ENCODE peak calls at places on chromosomes 3 and 15, in ten cellular contexts. P is activated B cell treated with CpG ODN at 0.5 μM for 24 hours, I is neural crest cell, A is GM06990, U is H9, M is Calu3, Z is heart right ventricle, H is endodermal cell, C is mammary epithelial cell, K is RWPE2. B is an unnamed sample.

GRCh38 chr15:101657171-101657570 is 5.0 kb upstream of the TM2D3 start:
- DNase-seq in P (no peak), I (no peak), A (no peak), U (no peak), M (no peak), Z (no peak), H (no peak), C (no peak), K (no peak), B (no peak)

GRCh38 chr15:41585140-41586047 is 26.4 kb downstream of the TYRO3 start:
- DNase-seq in P (peak; percentile 29), I (peak; percentile 47), A (no peak), U (peak; percentile 53), M (peak; percentile 24), Z (peak; percentile 27), H (peak; percentile 81), C (peak; percentile 55), K (no peak), B (no peak)

GRCh38 chr15:92821491-92822116 is 78.5 kb upstream of the CHD2 start:
- DNase-seq in P (no peak), I (no peak), A (no peak), U (no peak), M (no peak), Z (no peak), H (no peak), C (peak; percentile 75), K (no peak), B (no peak)

GRCh38 chr15:69031013-69032001 is 16.8 kb downstream of the NOX5 start:
- DNase-seq in P (no peak), I (peak; percentile 34), A (peak; percentile 20), U (peak; percentile 86), M (peak; percentile 66), Z (peak; percentile 19), H (peak; percentile 92), C (no peak), K (no peak), B (no peak)

GRCh38 chr15:30904812-30905211 is 1.1 kb downstream of the FAN1 start:
- DNase-seq in P (no peak), I (no peak), A (no peak), U (no peak), M (no peak), Z (no peak), H (no peak), C (no peak), K (no peak), B (no peak)

GRCh38 chr3:158050461-158050860 is 55.8 kb downstream of the SHOX2 start:
- DNase-seq in P (no peak), I (no peak), A (no peak), U (no peak), M (no peak), Z (no peak), H (no peak), C (no peak), K (no peak), B (no peak)

GRCh38 chr3:36175916-36176461 is 204.3 kb upstream of the STAC start:
- DNase-seq in P (no peak), I (no peak), A (no peak), U (no peak), M (no peak), Z (no peak), H (peak; percentile 63), C (no peak), K (no peak), B (no peak)

GRCh38 chr3:109731639-109732473 is 394.5 kb upstream of the DPPA4 start:
- DNase-seq in P (no peak), I (peak; percentile 55), A (peak; percentile 0), U (no peak), M (peak; percentile 63), Z (peak; percentile 31), H (peak; percentile 78), C (peak; percentile 39), K (no peak), B (peak; percentile 22)

GRCh38 chr3:17151598-17152373 is 267.0 kb downstream of the PLCL2 start:
- DNase-seq in P (no peak), I (no peak), A (peak; percentile 81), U (no peak), M (no peak), Z (no peak), H (no peak), C (no peak), K (no peak), B (peak; percentile 80)

GRCh38 chr3:37768107-37768809 is 93.4 kb upstream of the CTDSPL start:
- DNase-seq in P (no peak), I (no peak), A (no peak), U (no peak), M (peak; percentile 64), Z (no peak), H (no peak), C (no peak), K (no peak), B (no peak)

GRCh38 chr15:73714695-73715301 is 30.6 kb downstream of the CD276 start:
- DNase-seq in P (no peak), I (no peak), A (no peak), U (no peak), M (no peak), Z (no peak), H (no peak), C (no peak), K (no peak), B (no peak)

GRCh38 chr3:124559650-124560405 is 170.4 kb upstream of the UMPS start:
- DNase-seq in P (no peak), I (peak; percentile 76), A (no peak), U (peak; percentile 82), M (peak; percentile 74), Z (peak; percentile 71), H (peak; percentile 92), C (peak; percentile 64), K (no peak), B (peak; percentile 31)

GRCh38 chr3:117036259-117036799 is 326.8 kb downstream of the TUSC7 start:
- DNase-seq in P (no peak), I (peak; percentile 42), A (no peak), U (no peak), M (no peak), Z (peak; percentile 56), H (no peak), C (no peak), K (no peak), B (no peak)

GRCh38 chr3:64443553-64444331 is 218.5 kb upstream of the PRICKLE2 start:
- DNase-seq in P (no peak), I (no peak), A (no peak), U (no peak), M (no peak), Z (no peak), H (no peak), C (no peak), K (no peak), B (no peak)

GRCh38 chr3:71512000-71512399 is 71.5 kb downstream of the FOXP1 start:
- DNase-seq in P (no peak), I (no peak), A (no peak), U (peak; percentile 46), M (no peak), Z (no peak), H (peak; percentile 73), C (no peak), K (no peak), B (no peak)

GRCh38 chr15:35290301-35290721 is 205.2 kb upstream of the NANOGP8 start:
- DNase-seq in P (no peak), I (no peak), A (no peak), U (no peak), M (no peak), Z (no peak), H (no peak), C (peak; percentile 23), K (no peak), B (no peak)

GRCh38 chr15:35289029-35289617 is 204.0 kb upstream of the NANOGP8 start:
- DNase-seq in P (no peak), I (no peak), A (no peak), U (no peak), M (peak; percentile 1), Z (peak; percentile 20), H (no peak), C (peak; percentile 34), K (no peak), B (no peak)

GRCh38 chr15:35298509-35298908 is 213.4 kb upstream of the NANOGP8 start:
- DNase-seq in P (no peak), I (no peak), A (no peak), U (no peak), M (no peak), Z (no peak), H (no peak), C (no peak), K (no peak), B (no peak)

GRCh38 chr15:35288580-35288979 is 203.5 kb upstream of the NANOGP8 start:
- DNase-seq in P (no peak), I (no peak), A (no peak), U (no peak), M (no peak), Z (no peak), H (no peak), C (no peak), K (no peak), B (no peak)

GRCh38 chr15:35293353-35294130 is 208.4 kb upstream of the NANOGP8 start:
- DNase-seq in P (no peak), I (no peak), A (no peak), U (peak; percentile 36), M (peak; percentile 6), Z (no peak), H (peak; percentile 54), C (peak; percentile 42), K (no peak), B (no peak)
- TF ChIP-seq CTCF in P (no peak), I (peak; percentile 49), A (no peak), U (peak; percentile 50), M (no peak), Z (no peak), H (peak; percentile 61), C (peak; percentile 7), K (peak; percentile 56), B (no peak)

GRCh38 chr3:46408853-46409252 is 1.8 kb downstream of the CCRL2 start:
- DNase-seq in P (no peak), I (no peak), A (no peak), U (no peak), M (no peak), Z (no peak), H (no peak), C (no peak), K (no peak), B (no peak)
- TF ChIP-seq CTCF in P (no peak), I (no peak), A (no peak), U (peak; percentile 37), M (no peak), Z (no peak), H (peak; percentile 57), C (no peak), K (no peak), B (no peak)

GRCh38 chr3:104102386-104102785 is 1264.3 kb upstream of the ALCAM start:
- DNase-seq in P (no peak), I (peak; percentile 32), A (peak; percentile 19), U (peak; percentile 64), M (peak; percentile 19), Z (no peak), H (peak; percentile 78), C (peak; percentile 13), K (no peak), B (no peak)
- TF ChIP-seq CTCF in P (no peak), I (peak; percentile 72), A (peak; percentile 68), U (peak; percentile 78), M (no peak), Z (peak; percentile 26), H (peak; percentile 84), C (peak; percentile 51), K (peak; percentile 69), B (no peak)

GRCh38 chr15:84934942-84935729 is 46.5 kb upstream of the PDE8A start:
- DNase-seq in P (no peak), I (no peak), A (no peak), U (peak; percentile 68), M (peak; percentile 57), Z (no peak), H (peak; percentile 77), C (no peak), K (no peak), B (no peak)
- TF ChIP-seq CTCF in P (no peak), I (no peak), A (no peak), U (peak; percentile 58), M (peak; percentile 14), Z (peak; percentile 26), H (peak; percentile 66), C (no peak), K (peak; percentile 40), B (no peak)

GRCh38 chr3:114879059-114880031 is 267.7 kb downstream of the ZBTB20 start:
- DNase-seq in P (no peak), I (no peak), A (no peak), U (no peak), M (no peak), Z (peak; percentile 13), H (no peak), C (peak; percentile 28), K (no peak), B (no peak)
- TF ChIP-seq CTCF in P (no peak), I (no peak), A (no peak), U (no peak), M (no peak), Z (no peak), H (no peak), C (no peak), K (no peak), B (no peak)

B was measured in natural killer cell.